ENCODE peak calls at places on chromosomes 13 and 19, in four cellular contexts. K is adipocyte, S is H9, D is colonic mucosa. A is an unnamed sample.
A peak's percentile ranks its signal among the peaks of the same experiment; 100 is the strongest.

GRCh38 chr19:29620931-29621351 is 14.9 kb downstream of the POP4 start:
- DNase-seq in K (no peak), S (no peak), D (no peak), A (no peak)

GRCh38 chr13:113393572-113394503 is 29.9 kb upstream of the GRTP1 start:
- DNase-seq in K (peak; percentile 95), S (peak; percentile 93), D (peak; percentile 78), A (peak; percentile 82)

GRCh38 chr19:8310342-8311055 is 2.3 kb upstream of the CD320 start:
- DNase-seq in K (no peak), S (no peak), D (peak; percentile 16), A (no peak)

GRCh38 chr13:78596701-78597550 is 6.4 kb downstream of the POU4F1 start:
- DNase-seq in K (no peak), S (peak; percentile 65), D (no peak), A (no peak)

GRCh38 chr13:100235311-100235901 is 146.5 kb downstream of the PCCA start:
- DNase-seq in K (peak; percentile 82), S (no peak), D (peak; percentile 55), A (peak; percentile 71)

GRCh38 chr19:32651729-32652140 is 23.2 kb downstream of the ANKRD27 start:
- DNase-seq in K (peak; percentile 6), S (peak; percentile 85), D (peak; percentile 37), A (peak; percentile 39)

GRCh38 chr13:114107686-114108081 is 24.7 kb downstream of the RASA3 start:
- DNase-seq in K (peak; percentile 87), S (no peak), D (no peak), A (no peak)

GRCh38 chr13:29934531-29935308 is 84.3 kb upstream of the UBL3 start:
- DNase-seq in K (no peak), S (no peak), D (no peak), A (no peak)

GRCh38 chr19:1261863-1262686 is 7.1 kb upstream of the CIRBP start:
- DNase-seq in K (peak; percentile 64), S (no peak), D (peak; percentile 94), A (peak; percentile 42)

GRCh38 chr19:55432355-55432959 is 10.6 kb downstream of the SHISA7 start:
- DNase-seq in K (no peak), S (no peak), D (no peak), A (peak; percentile 57)

GRCh38 chr19:41195675-41196497 is 2.9 kb downstream of the CYP2S1 start:
- DNase-seq in K (no peak), S (no peak), D (no peak), A (no peak)

GRCh38 chr19:16588824-16589577 is 16.8 kb upstream of the SLC35E1 start:
- DNase-seq in K (no peak), S (no peak), D (no peak), A (no peak)

GRCh38 chr19:34500656-34501120 is 19.1 kb downstream of the WTIP start:
- DNase-seq in K (no peak), S (no peak), D (no peak), A (no peak)

GRCh38 chr13:103236213-103236612 is 170.0 kb upstream of the SLC10A2 start:
- DNase-seq in K (peak; percentile 18), S (no peak), D (no peak), A (no peak)

GRCh38 chr13:75479102-75479501 is 2.9 kb downstream of the TBC1D4 start:
- DNase-seq in K (no peak), S (no peak), D (no peak), A (no peak)

GRCh38 chr13:113152894-113153809 is 5.3 kb upstream of the PROZ start:
- DNase-seq in K (peak; percentile 8), S (peak; percentile 66), D (peak; percentile 56), A (no peak)

GRCh38 chr13:113092776-113093579 is 12.6 kb upstream of the F7 start:
- DNase-seq in K (no peak), S (no peak), D (no peak), A (no peak)

GRCh38 chr19:33905937-33906577 is 109.4 kb downstream of the KCTD15 start:
- DNase-seq in K (peak; percentile 2), S (peak; percentile 87), D (peak; percentile 85), A (peak; percentile 65)

GRCh38 chr19:17445526-17446165 is 2.8 kb downstream of the TMEM221 start:
- DNase-seq in K (no peak), S (no peak), D (no peak), A (no peak)

GRCh38 chr13:31105020-31105800 is 56.5 kb downstream of the HSPH1 start:
- DNase-seq in K (no peak), S (no peak), D (no peak), A (no peak)

GRCh38 chr13:111872475-111873150 is 194.3 kb upstream of the SOX1 start:
- DNase-seq in K (no peak), S (no peak), D (no peak), A (no peak)

GRCh38 chr19:35328851-35329285 is at the start of gene CD22:
- DNase-seq in K (no peak), S (no peak), D (no peak), A (no peak)

GRCh38 chr19:19662866-19663291 is 597 bp downstream of the ATP13A1 start:
- DNase-seq in K (no peak), S (no peak), D (peak; percentile 72), A (no peak)

GRCh38 chr13:107203146-107203847 is 635.4 kb upstream of the ARGLU1 start:
- DNase-seq in K (no peak), S (peak; percentile 70), D (no peak), A (peak; percentile 18)

GRCh38 chr19:42032428-42032827 is 37.6 kb downstream of the GRIK5 start:
- DNase-seq in K (no peak), S (peak; percentile 55), D (no peak), A (no peak)

GRCh38 chr13:65914707-65915106 is 1315.4 kb downstream of the PCDH9 start:
- DNase-seq in K (peak; percentile 49), S (no peak), D (no peak), A (no peak)

GRCh38 chr13:25836709-25837316 is 215.0 kb downstream of the SHISA2 start:
- DNase-seq in K (no peak), S (no peak), D (no peak), A (no peak)

GRCh38 chr19:45601524-45602522 is at the start of gene GPR4:
- DNase-seq in K (no peak), S (peak; percentile 81), D (no peak), A (no peak)

DNA sequence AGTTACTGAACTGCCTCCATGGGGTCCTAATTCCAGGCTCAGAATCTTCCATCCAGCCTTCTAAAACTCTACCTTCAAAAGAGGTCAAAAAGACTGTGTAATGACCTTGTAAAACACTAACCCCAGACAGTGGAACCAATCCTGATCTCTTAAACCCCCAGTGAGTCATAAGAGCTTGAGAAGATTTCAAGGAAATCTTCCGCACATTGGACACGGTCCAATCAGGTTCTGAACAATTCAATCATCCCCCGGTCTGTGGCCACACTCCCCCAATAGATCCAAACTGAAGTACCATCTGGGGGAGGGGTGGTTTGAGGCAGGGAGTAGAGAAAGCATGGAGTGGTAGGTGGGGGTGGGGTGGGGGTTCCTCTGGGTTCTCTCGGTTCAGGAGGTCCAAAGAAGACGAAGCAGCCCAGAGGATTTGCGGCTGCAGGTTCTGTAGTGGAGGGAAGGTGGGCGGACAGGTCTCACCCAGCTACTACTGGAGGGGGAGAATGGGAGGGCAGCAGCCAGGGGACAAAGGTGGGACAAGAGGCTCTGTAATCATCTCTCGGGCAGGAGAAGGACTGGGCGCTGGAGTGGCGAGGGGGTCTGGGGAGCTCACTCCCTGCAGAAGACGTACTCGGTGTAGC is 1.5 kb downstream of the KCTD12 start:
- DNase-seq in K (peak; percentile 60), S (no peak), D (peak; percentile 41), A (no peak)
- H3K9ac ChIP-seq in K (peak overlapping the region; percentile 88), S (no peak overlapping the region), D (peak overlapping the region; percentile 82), A (peak overlapping the region; percentile 90)

GRCh38 chr19:6616011-6616410 is 25.1 kb upstream of the CD70 start:
- DNase-seq in K (peak; percentile 4), S (no peak), D (no peak), A (no peak)

GRCh38 chr19:6610934-6611370 is 20.0 kb upstream of the CD70 start:
- DNase-seq in K (peak; percentile 91), S (no peak), D (no peak), A (no peak)

GRCh38 chr19:6611441-6611852 is 20.5 kb upstream of the CD70 start:
- DNase-seq in K (peak; percentile 69), S (no peak), D (no peak), A (no peak)

GRCh38 chr19:6617374-6617773 is 26.4 kb upstream of the CD70 start:
- DNase-seq in K (no peak), S (no peak), D (no peak), A (no peak)

DNA sequence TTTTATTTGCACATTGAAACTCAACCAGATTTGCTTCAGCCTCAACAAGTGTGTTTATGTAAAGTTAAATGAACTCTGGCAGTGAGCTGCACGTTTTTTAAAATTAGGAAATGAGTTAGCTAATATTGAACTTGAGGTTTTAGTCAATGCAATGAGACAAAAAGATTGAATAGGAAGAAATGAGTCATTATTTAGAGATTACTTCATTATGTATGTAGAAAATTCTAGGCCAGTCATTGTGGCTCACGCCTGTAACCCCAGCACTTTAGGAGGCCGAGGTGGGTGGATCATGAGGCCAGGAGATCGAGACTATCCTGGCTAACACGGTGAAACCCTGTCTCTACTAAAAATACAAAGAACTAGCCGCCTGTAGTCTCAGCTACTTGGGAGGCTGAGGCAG is 22.8 kb upstream of the CD70 start:
- DNase-seq in K (no peak), S (no peak), D (no peak), A (no peak)
- H3K9ac ChIP-seq in K (no peak overlapping the region), S (no peak overlapping the region), D (no peak overlapping the region), A (no peak overlapping the region)

GRCh38 chr13:35697281-35697680 is 220.8 kb upstream of the MAB21L1 start:
- DNase-seq in K (no peak), S (no peak), D (no peak), A (peak; percentile 44)

GRCh38 chr13:35694549-35695233 is 218.2 kb upstream of the MAB21L1 start:
- DNase-seq in K (no peak), S (peak; percentile 20), D (no peak), A (no peak)

GRCh38 chr13:35693142-35693784 is 216.8 kb upstream of the MAB21L1 start:
- DNase-seq in K (peak; percentile 73), S (peak; percentile 7), D (no peak), A (no peak)

GRCh38 chr13:35694031-35694430 is 217.5 kb upstream of the MAB21L1 start:
- DNase-seq in K (no peak), S (peak; percentile 4), D (no peak), A (no peak)

DNA sequence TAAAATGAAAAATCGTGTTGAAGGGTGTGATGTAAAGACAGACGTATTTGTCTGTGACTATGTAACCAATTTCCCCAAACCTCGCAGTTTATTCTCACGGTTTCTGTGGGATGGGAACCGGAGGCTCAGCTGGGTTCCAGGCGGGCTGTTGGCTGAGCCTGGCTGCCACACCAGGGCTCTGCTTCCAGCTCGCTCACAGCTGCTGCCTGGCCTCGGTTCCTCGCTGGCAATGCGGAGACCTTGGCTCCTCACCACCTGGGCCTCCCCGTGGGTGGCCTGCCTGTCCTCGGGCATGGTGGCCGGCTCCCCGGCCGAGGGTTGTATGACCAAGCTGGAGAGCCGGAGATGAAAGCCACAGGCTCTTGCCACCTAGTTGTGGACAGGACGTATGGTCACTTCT is 218.9 kb upstream of the MAB21L1 start:
- DNase-seq in K (no peak), S (peak; percentile 24), D (no peak), A (no peak)
- H3K9ac ChIP-seq in K (no peak overlapping the region), S (no peak overlapping the region), D (no peak overlapping the region), A (no peak overlapping the region)

GRCh38 chr19:4279530-4280422 is 710 bp downstream of the SHD start:
- DNase-seq in K (peak; percentile 12), S (no peak), D (no peak), A (no peak)

GRCh38 chr19:4277051-4277700 is 1.9 kb upstream of the SHD start:
- DNase-seq in K (no peak), S (no peak), D (no peak), A (no peak)

GRCh38 chr19:4278926-4279529 is at the start of gene SHD:
- DNase-seq in K (peak; percentile 22), S (no peak), D (no peak), A (no peak)

GRCh38 chr19:4278460-4278901 is 585 bp upstream of the SHD start:
- DNase-seq in K (no peak), S (no peak), D (no peak), A (no peak)

GRCh38 chr19:4278010-4278409 is 1.1 kb upstream of the SHD start:
- DNase-seq in K (no peak), S (no peak), D (no peak), A (no peak)
- H3K9ac ChIP-seq in K (no peak overlapping the region), S (no peak overlapping the region), D (no peak overlapping the region), A (no peak overlapping the region)